ENCODE peak calls at places on chromosomes 3 and 15, in seven cellular contexts. F is SW480; D is GM12892; P is effector memory CD8-positive, alpha-beta T cell; E is ELR; R is endothelial cell; W is GM12865. Q is an unnamed sample.

GRCh38 chr15:34855893-34856292 is 60.5 kb upstream of the ACTC1 start:
- DNase-seq in F (no peak), R (no peak), P (no peak), D (no peak), W (no peak), E (peak; percentile 29), Q (no peak)

GRCh38 chr15:83215306-83215705 is 7.7 kb upstream of the HDGFL3 start:
- DNase-seq in F (no peak), W (no peak), E (no peak), D (no peak), R (no peak), P (no peak), Q (no peak)

GRCh38 chr15:72285927-72286516 is 13.7 kb upstream of the PARP6 start:
- DNase-seq in D (no peak), R (peak; percentile 61), W (peak; percentile 28), E (peak; percentile 32), P (peak; percentile 22), F (peak; percentile 52), Q (no peak)

GRCh38 chr3:110343945-110344344 is 727.7 kb upstream of the NECTIN3 start:
- DNase-seq in E (peak; percentile 67), W (no peak), P (no peak), F (no peak), D (no peak), R (no peak), Q (no peak)

GRCh38 chr15:30922469-30923311 is 19.0 kb downstream of the FAN1 start:
- DNase-seq in D (no peak), E (peak; percentile 3), P (no peak), F (peak; percentile 90), W (no peak), R (no peak), Q (no peak)

GRCh38 chr15:64883997-64884511 is 27.6 kb upstream of the ANKDD1A start:
- DNase-seq in D (peak; percentile 56), P (peak; percentile 81), F (peak; percentile 58), R (no peak), W (peak; percentile 88), E (peak; percentile 98), Q (no peak)

GRCh38 chr3:7518471-7518870 is 657.6 kb downstream of the GRM7 start:
- DNase-seq in E (no peak), P (no peak), D (no peak), F (no peak), W (no peak), R (no peak), Q (peak; percentile 70)

GRCh38 chr3:110352841-110353595 is 718.6 kb upstream of the NECTIN3 start:
- DNase-seq in P (no peak), F (no peak), D (no peak), R (no peak), E (no peak), W (no peak), Q (no peak)

GRCh38 chr3:37183375-37183831 is 9.0 kb upstream of the LRRFIP2 start:
- DNase-seq in F (peak; percentile 36), R (no peak), W (no peak), E (peak; percentile 97), P (no peak), D (no peak), Q (no peak)

GRCh38 chr15:41666353-41666920 is 6.2 kb downstream of the MGA start:
- DNase-seq in P (no peak), E (peak; percentile 78), D (no peak), R (no peak), W (no peak), F (no peak), Q (no peak)

GRCh38 chr3:125110016-125110875 is 54.4 kb upstream of the HEG1 start:
- DNase-seq in F (peak; percentile 80), R (no peak), D (no peak), E (peak; percentile 98), P (no peak), W (peak; percentile 74), Q (no peak)

GRCh38 chr3:61057491-61057890 is 193.8 kb downstream of the FHIT start:
- DNase-seq in R (no peak), P (no peak), W (no peak), D (no peak), F (no peak), E (no peak), Q (no peak)

GRCh38 chr3:193842029-193842782 is 249.2 kb downstream of the OPA1 start:
- DNase-seq in E (no peak), R (no peak), W (peak; percentile 65), D (peak; percentile 43), P (no peak), F (no peak), Q (no peak)

GRCh38 chr3:4759689-4760312 is 219.4 kb upstream of the BHLHE40 start:
- DNase-seq in D (no peak), E (no peak), P (no peak), R (no peak), W (no peak), F (peak; percentile 68), Q (no peak)

GRCh38 chr3:63328386-63328785 is 50.3 kb downstream of the SYNPR start:
- DNase-seq in W (no peak), E (peak; percentile 20), D (no peak), F (peak; percentile 7), P (no peak), R (no peak), Q (no peak)

GRCh38 chr3:50003766-50004278 is 63.9 kb downstream of the RBM6 start:
- DNase-seq in R (no peak), W (no peak), E (no peak), D (no peak), P (no peak), F (no peak), Q (no peak)

GRCh38 chr3:193560870-193561269 is 6.2 kb upstream of the ATP13A4 start:
- DNase-seq in F (no peak), W (no peak), D (no peak), R (no peak), P (no peak), E (no peak), Q (peak; percentile 47)

GRCh38 chr15:85154061-85154460 is 172.4 kb downstream of the PDE8A start:
- DNase-seq in P (no peak), E (no peak), D (no peak), R (no peak), F (peak; percentile 25), W (peak; percentile 12), Q (no peak)

GRCh38 chr3:38970851-38971638 is 80.7 kb downstream of the SCN11A start:
- DNase-seq in F (no peak), R (no peak), P (no peak), D (no peak), W (no peak), E (no peak), Q (no peak)

GRCh38 chr3:119965692-119966091 is 128.6 kb downstream of the GSK3B start:
- DNase-seq in R (no peak), D (no peak), P (no peak), W (no peak), F (no peak), E (no peak), Q (no peak)

GRCh38 chr3:10336761-10337160 is 15.8 kb upstream of the SEC13 start:
- DNase-seq in E (no peak), W (no peak), D (no peak), F (no peak), P (no peak), R (no peak), Q (no peak)

GRCh38 chr3:102510663-102511062 is 75.8 kb downstream of the ZPLD1 start:
- DNase-seq in W (no peak), P (no peak), R (no peak), E (peak; percentile 23), F (no peak), D (no peak), Q (no peak)

GRCh38 chr15:59360896-59361295 is 11.8 kb downstream of the MYO1E start:
- DNase-seq in P (no peak), F (no peak), W (no peak), E (no peak), D (no peak), R (no peak), Q (no peak)

GRCh38 chr3:172029425-172030128 is 9.8 kb upstream of the FNDC3B start:
- DNase-seq in P (no peak), F (no peak), R (no peak), D (no peak), E (peak; percentile 13), W (no peak), Q (no peak)

GRCh38 chr15:69750253-69750652 is 297.6 kb downstream of the RPLP1 start:
- DNase-seq in W (peak; percentile 37), R (no peak), F (no peak), E (no peak), D (no peak), P (no peak), Q (no peak)

GRCh38 chr15:84908564-84908963 is 24.1 kb downstream of the SLC28A1 start:
- DNase-seq in F (no peak), P (no peak), R (no peak), W (no peak), D (no peak), E (no peak), Q (no peak)